ENCODE peak calls at places on chromosome 14, in six cellular contexts. C is KBM-7, Z is RCC 7860, R is nucleus accumbens, K is D341Med, G is activated T-cell treated with anti-CD3 and anti-CD28 coated beads for 4 hours. O is an unnamed sample.

GRCh38 chr14:32224731-32225377 is 21.8 kb upstream of the RNU6-8 start:
- DNase-seq in C (no peak), K (peak), Z (peak), G (no peak), R (no peak), O (peak)

GRCh38 chr14:51783765-51784164 is 76.6 kb upstream of the GNG2 start:
- DNase-seq in G (no peak), R (no peak), Z (no peak), C (no peak), K (no peak), O (no peak)

GRCh38 chr14:70638416-70638815 is 3.3 kb upstream of the TTC9 start:
- DNase-seq in Z (no peak), R (no peak), C (no peak), G (no peak), K (no peak), O (no peak)

GRCh38 chr14:101506921-101507300 is 54.4 kb upstream of the DIO3 start:
- DNase-seq in G (no peak), R (no peak), Z (no peak), K (no peak), C (no peak), O (no peak)

GRCh38 chr14:90671835-90672234 is 144.4 kb downstream of the TTC7B start:
- DNase-seq in Z (no peak), K (no peak), G (no peak), C (no peak), R (no peak), O (no peak)

GRCh38 chr14:27553820-27554219 is 956.0 kb upstream of the NOVA1 start:
- DNase-seq in Z (no peak), G (no peak), C (no peak), R (no peak), K (no peak), O (no peak)

GRCh38 chr14:24436355-24437019 is 6.1 kb downstream of the SDR39U1 start:
- DNase-seq in G (peak), R (no peak), Z (peak), K (peak), C (peak), O (peak)

GRCh38 chr14:54713364-54713763 is 146.4 kb downstream of the SAMD4A start:
- DNase-seq in C (no peak), Z (no peak), K (no peak), R (no peak), G (no peak), O (no peak)

GRCh38 chr14:54920052-54920451 is 17.4 kb upstream of the GCH1 start:
- DNase-seq in Z (no peak), K (no peak), R (no peak), G (no peak), C (no peak), O (peak)

GRCh38 chr14:91912035-91912434 is 35.5 kb downstream of the FBLN5 start:
- DNase-seq in K (no peak), G (no peak), R (no peak), C (no peak), Z (no peak), O (no peak)

GRCh38 chr14:20662968-20663731 is 21.2 kb upstream of the RNASE4 start:
- DNase-seq in K (peak), G (peak), C (peak), Z (peak), R (peak), O (no peak)

GRCh38 chr14:55699131-55700057 is 119.4 kb downstream of the KTN1 start:
- DNase-seq in G (no peak), R (no peak), Z (peak), K (no peak), C (no peak), O (no peak)

GRCh38 chr14:90630407-90630806 is 185.8 kb downstream of the TTC7B start:
- DNase-seq in C (peak), R (no peak), G (no peak), Z (no peak), K (no peak), O (no peak)

GRCh38 chr14:79608426-79608825 is 602.9 kb downstream of the DIO2 start:
- DNase-seq in K (no peak), G (no peak), R (no peak), Z (no peak), C (no peak), O (no peak)

GRCh38 chr14:41419709-41420108 is 187.0 kb upstream of the LRFN5 start:
- DNase-seq in Z (no peak), C (no peak), R (no peak), G (no peak), K (no peak), O (no peak)

GRCh38 chr14:74275265-74275841 is 27.4 kb downstream of the ABCD4 start:
- DNase-seq in C (no peak), R (no peak), K (peak), G (no peak), Z (no peak), O (no peak)

GRCh38 chr14:70897475-70897874 is 9.8 kb upstream of the PCNX1 start:
- DNase-seq in G (no peak), Z (no peak), R (no peak), C (no peak), K (no peak), O (no peak)

GRCh38 chr14:56333361-56334279 is 215.4 kb downstream of the PELI2 start:
- DNase-seq in R (no peak), C (peak), K (no peak), G (no peak), Z (peak), O (peak)

GRCh38 chr14:26597136-26598080 is at the start of gene NOVA1:
- DNase-seq in C (peak), R (peak), K (peak), Z (no peak), G (no peak), O (peak)

GRCh38 chr14:64878775-64879634 is 702 bp downstream of the SPTB start:
- DNase-seq in C (peak), G (no peak), Z (no peak), K (no peak), R (no peak), O (peak)

GRCh38 chr14:68771631-68772030 is 21.2 kb downstream of the ZFP36L1 start:
- DNase-seq in K (no peak), R (no peak), Z (no peak), C (peak), G (no peak), O (no peak)

GRCh38 chr14:38662781-38663180 is 406.9 kb upstream of the CLEC14A start:
- DNase-seq in G (no peak), C (no peak), Z (no peak), R (no peak), K (no peak), O (peak)

GRCh38 chr14:93018401-93018800 is 95.5 kb downstream of the CHGA start:
- DNase-seq in C (no peak), R (no peak), Z (no peak), G (no peak), K (no peak), O (no peak)

GRCh38 chr14:38111046-38111445 is 96.7 kb upstream of the SSTR1 start:
- DNase-seq in Z (no peak), R (no peak), G (no peak), C (no peak), K (no peak), O (no peak)

GRCh38 chr14:89308232-89308959 is 108.6 kb downstream of the FOXN3 start:
- DNase-seq in K (no peak), C (peak), R (no peak), G (no peak), Z (no peak), O (no peak)

GRCh38 chr14:67425603-67426002 is 13.6 kb upstream of the PLEK2 start:
- DNase-seq in C (no peak), K (no peak), G (no peak), R (no peak), Z (no peak), O (no peak)

GRCh38 chr14:35879141-35879648 is 53.1 kb downstream of the BRMS1L start:
- DNase-seq in C (peak), Z (no peak), G (no peak), R (no peak), K (no peak), O (no peak)

GRCh38 chr14:28303248-28303647 is 463.3 kb upstream of the FOXG1 start:
- DNase-seq in R (no peak), G (no peak), Z (no peak), C (no peak), K (no peak), O (no peak)

GRCh38 chr14:61663312-61663974 is 31.9 kb upstream of the HIF1A start:
- DNase-seq in K (no peak), G (no peak), R (no peak), Z (no peak), C (peak), O (no peak)

GRCh38 chr14:54147285-54147684 is 190.7 kb upstream of the BMP4 start:
- DNase-seq in C (no peak), R (no peak), Z (no peak), K (no peak), G (no peak), O (no peak)

GRCh38 chr14:64831419-64831818 is 48.3 kb downstream of the SPTB start:
- DNase-seq in K (no peak), Z (no peak), R (no peak), G (no peak), C (no peak), O (no peak)

GRCh38 chr14:100159865-100160533 is 554 bp upstream of the DEGS2 start:
- DNase-seq in K (no peak), R (no peak), Z (no peak), C (no peak), G (no peak), O (no peak)

GRCh38 chr14:24351517-24351916 is 11.7 kb upstream of the RIPK3 start:
- DNase-seq in G (no peak), C (no peak), R (no peak), Z (no peak), K (no peak), O (no peak)

GRCh38 chr14:57833304-57833703 is 32.6 kb downstream of the SLC35F4 start:
- DNase-seq in K (no peak), R (no peak), Z (peak), C (no peak), G (no peak), O (no peak)

GRCh38 chr14:93787465-93788306 is 599 bp downstream of the PRIMA1 start:
- DNase-seq in Z (no peak), G (no peak), R (no peak), K (peak), C (no peak), O (no peak)

GRCh38 chr14:94464290-94464689 is 11.7 kb upstream of the SERPINA11 start:
- DNase-seq in G (no peak), Z (no peak), K (no peak), R (no peak), C (no peak), O (no peak)

GRCh38 chr14:103260629-103261124 is 73.4 kb upstream of the EIF5 start:
- DNase-seq in G (no peak), K (no peak), C (peak), R (no peak), Z (peak), O (no peak)

GRCh38 chr14:104388631-104389325 is 190.8 kb upstream of the C14orf180 start:
- DNase-seq in K (peak), G (no peak), C (no peak), Z (no peak), R (no peak), O (no peak)

O was measured in DMS153.